ENCODE peak calls at places on chromosomes 7 and 10, in eight cellular contexts. S is HCT116; D is left lung; U is body of pancreas; P is heart left ventricle; Q is CD4-positive, CD25-positive, alpha-beta regulatory T cell; X is lower lobe of right lung; A is RWPE2. O is an unnamed sample.

GRCh38 chr7:130063036-130063435 is 7.3 kb upstream of the KLHDC10 start:
- ATAC-seq in Q (no peak), X (peak; percentile 56), A (peak; percentile 48), U (no peak), S (peak; percentile 86), D (peak; percentile 65), P (no peak), O (no peak)

GRCh38 chr10:11757452-11757819 is 15.3 kb downstream of the ECHDC3 start:
- ATAC-seq in X (peak; percentile 84), S (peak; percentile 23), U (peak; percentile 80), Q (no peak), A (peak; percentile 82), P (peak; percentile 82), D (peak; percentile 87), O (peak; percentile 78)

GRCh38 chr7:50621206-50621605 is 56.0 kb upstream of the DDC start:
- ATAC-seq in X (no peak), A (no peak), Q (no peak), S (no peak), P (peak; percentile 14), U (no peak), D (no peak), O (no peak)

GRCh38 chr7:73626814-73627213 is 2.5 kb upstream of the MLXIPL start:
- ATAC-seq in A (no peak), P (no peak), U (no peak), Q (no peak), S (no peak), D (no peak), X (no peak), O (no peak)

GRCh38 chr7:126447984-126448383 is 804.8 kb downstream of the GRM8 start:
- ATAC-seq in A (no peak), P (no peak), S (no peak), U (no peak), X (no peak), D (no peak), Q (no peak), O (no peak)

GRCh38 chr10:69769395-69769989 is 32.2 kb upstream of the COL13A1 start:
- ATAC-seq in A (peak; percentile 92), X (no peak), S (peak; percentile 94), U (peak; percentile 84), D (peak; percentile 72), Q (no peak), P (peak; percentile 69), O (peak; percentile 56)

GRCh38 chr10:10591682-10592412 is 425.8 kb upstream of the CELF2 start:
- ATAC-seq in P (peak; percentile 38), D (no peak), A (no peak), Q (no peak), S (no peak), U (no peak), X (no peak), O (peak; percentile 47)

GRCh38 chr7:41907444-41907843 is 204.6 kb upstream of the INHBA start:
- ATAC-seq in A (no peak), S (no peak), P (no peak), U (no peak), Q (no peak), D (no peak), X (no peak), O (no peak)

GRCh38 chr10:7354330-7355047 is 56.3 kb downstream of the SFMBT2 start:
- ATAC-seq in X (no peak), U (no peak), A (peak; percentile 85), P (peak; percentile 40), Q (no peak), S (no peak), D (no peak), O (no peak)

GRCh38 chr7:95901006-95901405 is 128.7 kb downstream of the DYNC1I1 start:
- ATAC-seq in D (no peak), U (no peak), A (no peak), Q (no peak), X (no peak), P (no peak), S (no peak), O (no peak)

GRCh38 chr7:114047889-114048288 is 129.1 kb upstream of the PPP1R3A start:
- ATAC-seq in S (peak; percentile 43), P (no peak), X (peak; percentile 75), U (no peak), D (peak; percentile 73), A (peak; percentile 58), Q (peak; percentile 25), O (no peak)

GRCh38 chr10:99809931-99810615 is 27.6 kb downstream of the ABCC2 start:
- ATAC-seq in U (peak; percentile 63), P (no peak), A (no peak), X (peak; percentile 62), D (peak; percentile 91), Q (no peak), S (no peak), O (peak; percentile 90)

GRCh38 chr10:133157662-133158436 is 2.2 kb upstream of the KNDC1 start:
- ATAC-seq in A (no peak), S (no peak), D (no peak), X (no peak), P (no peak), U (no peak), Q (no peak), O (no peak)

GRCh38 chr10:6985644-6986043 is 405.6 kb upstream of the PRKCQ start:
- ATAC-seq in P (no peak), D (no peak), S (no peak), Q (no peak), A (no peak), U (no peak), X (no peak), O (no peak)

GRCh38 chr10:110492069-110492782 is 5.5 kb upstream of the DUSP5 start:
- ATAC-seq in D (no peak), P (no peak), U (no peak), X (no peak), A (no peak), Q (peak; percentile 6), S (no peak), O (no peak)

GRCh38 chr7:35362341-35362740 is 108.4 kb upstream of the TBX20 start:
- ATAC-seq in S (no peak), X (no peak), D (no peak), U (no peak), P (no peak), Q (no peak), A (no peak), O (no peak)

DNA sequence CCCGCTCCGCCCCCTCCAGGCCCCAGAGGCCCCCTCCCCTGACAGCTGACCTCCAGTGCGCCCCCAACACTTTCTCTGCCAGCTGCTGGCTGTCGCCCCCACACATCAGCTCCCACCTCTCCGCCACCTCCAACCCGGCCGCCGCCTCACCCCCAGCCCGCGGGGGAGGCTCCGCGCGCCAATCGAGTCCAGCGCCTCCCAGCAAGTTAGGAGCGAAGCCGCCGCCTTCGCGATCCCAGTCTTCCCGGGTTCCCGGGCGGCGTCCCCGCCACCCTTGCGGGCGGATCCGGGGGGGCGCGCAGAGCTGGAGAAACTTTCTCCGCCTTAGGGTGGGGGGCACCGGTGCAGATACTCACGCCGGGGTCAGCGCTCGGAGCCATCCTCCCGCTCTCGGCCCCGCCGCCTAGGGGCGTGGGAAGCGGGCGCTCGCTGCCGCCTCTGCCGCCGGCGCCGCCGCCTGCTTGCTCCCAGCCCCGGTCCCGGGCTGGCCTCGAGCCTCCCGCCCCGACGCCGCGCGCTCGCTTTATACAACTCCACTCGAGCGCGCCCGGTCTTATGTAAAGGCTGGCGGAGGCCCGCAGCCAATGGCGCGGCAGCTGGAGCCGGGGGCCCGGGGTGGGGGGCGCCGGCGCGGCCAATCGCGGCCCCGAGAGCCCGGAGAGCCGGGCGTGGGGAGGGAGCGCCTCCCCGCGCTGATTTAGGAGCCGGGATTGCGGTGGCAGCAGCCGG is at the start of gene CRTAC1:
- ATAC-seq in P (peak; percentile 80), Q (no peak), S (no peak), D (peak; percentile 87), A (peak; percentile 56), X (peak; percentile 94), U (peak; percentile 74), O (peak; percentile 89)
- H3K4me3 ChIP-seq in P (peak within 1 kb of the TSS; percentile 39), Q (no peak within 1 kb of the TSS), S (no peak within 1 kb of the TSS), D (peak within 1 kb of the TSS; percentile 11), A (peak within 1 kb of the TSS; percentile 6), X (peak within 1 kb of the TSS; percentile 53), U (no peak within 1 kb of the TSS), O (peak within 1 kb of the TSS; percentile 21)

GRCh38 chr7:33872870-33873269 is 32.5 kb upstream of the BMPER start:
- ATAC-seq in S (no peak), A (no peak), D (no peak), U (no peak), Q (no peak), X (no peak), P (no peak), O (no peak)
- H3K27ac ChIP-seq in S (no peak overlapping the region), A (no peak overlapping the region), D (no peak overlapping the region), U (no peak overlapping the region), Q (no peak overlapping the region), X (no peak overlapping the region), P (no peak overlapping the region), O (no peak overlapping the region)

DNA sequence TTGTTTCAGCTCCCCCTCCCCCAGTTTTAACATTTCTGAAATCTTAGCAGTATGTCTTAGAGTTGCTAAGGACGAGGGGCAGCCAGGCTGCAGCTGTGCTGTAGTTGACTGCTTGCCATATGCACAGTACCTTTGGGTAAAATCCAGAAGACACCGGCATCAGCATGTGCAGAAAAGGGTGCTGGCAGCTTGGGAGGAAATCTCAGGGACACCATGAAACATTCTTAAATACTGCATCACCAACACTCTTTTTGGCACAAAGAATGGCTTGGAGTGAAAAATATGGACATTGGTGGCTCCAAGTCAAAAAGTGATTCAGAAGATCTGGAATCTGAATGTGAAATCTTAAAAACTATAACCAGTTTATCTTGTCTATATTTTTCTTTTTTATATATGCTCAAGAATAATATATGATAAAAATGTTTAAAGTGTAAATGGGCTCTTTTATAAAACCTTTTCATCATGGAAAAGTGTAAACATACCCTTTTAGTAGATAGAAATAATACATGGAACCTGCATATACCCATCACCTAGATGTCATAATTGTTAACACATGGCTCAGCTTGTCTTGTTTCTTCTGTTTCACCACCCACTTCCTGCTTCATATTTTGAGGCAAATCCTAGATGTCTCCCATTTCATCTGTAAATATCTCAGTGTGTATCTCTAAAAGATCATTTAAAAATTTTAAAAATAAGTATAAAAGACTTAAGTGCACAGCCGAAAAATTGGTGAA is 34.4 kb upstream of the ARMS2 start:
- ATAC-seq in Q (no peak), P (peak; percentile 37), D (no peak), X (peak; percentile 6), U (no peak), A (peak; percentile 48), S (no peak), O (peak; percentile 87)
- H3K36me3 ChIP-seq in Q (peaks cover 2% of the 10 kb centered on the region), P (no peaks in the 10 kb centered on the region), D (no peaks in the 10 kb centered on the region), X (peaks cover 30% of the 10 kb centered on the region), U (no peaks in the 10 kb centered on the region), A (peaks cover 67% of the 10 kb centered on the region), S (peaks cover 16% of the 10 kb centered on the region), O (no peaks in the 10 kb centered on the region)

GRCh38 chr10:63200416-63200815 is 67.3 kb downstream of the NRBF2 start:
- ATAC-seq in U (no peak), P (no peak), X (no peak), D (no peak), S (no peak), Q (no peak), A (no peak), O (no peak)

GRCh38 chr10:63192826-63193225 is 59.7 kb downstream of the NRBF2 start:
- ATAC-seq in X (no peak), D (no peak), Q (no peak), U (no peak), P (no peak), A (no peak), S (no peak), O (no peak)

GRCh38 chr10:63199716-63200115 is 66.6 kb downstream of the NRBF2 start:
- ATAC-seq in A (no peak), Q (no peak), D (no peak), X (no peak), P (no peak), S (no peak), U (no peak), O (no peak)

GRCh38 chr10:63201118-63201517 is 68.0 kb downstream of the NRBF2 start:
- ATAC-seq in P (no peak), A (no peak), X (no peak), Q (no peak), S (no peak), D (no peak), U (no peak), O (no peak)

GRCh38 chr10:63197304-63198092 is 64.4 kb downstream of the NRBF2 start:
- ATAC-seq in P (no peak), X (no peak), S (no peak), A (no peak), D (peak; percentile 39), Q (no peak), U (no peak), O (peak; percentile 39)
- H3K4me3 ChIP-seq in P (no peak overlapping the region), X (no peak overlapping the region), S (no peak overlapping the region), A (no peak overlapping the region), D (no peak overlapping the region), Q (no peak overlapping the region), U (no peak overlapping the region), O (no peak overlapping the region)

O was measured in gastroesophageal sphincter.